ENCODE peak calls at places on chromosomes 7 and 10, in ten cellular contexts. One of them, this sample, is unnamed. For H3K4me1, the result is how much of the 10 kb centered on the place peaks cover.

GRCh38 chr7:41637051-41637450 is 65.8 kb downstream of the INHBA start:
- DNase-seq in H1: no peak
- DNase-seq in pancreas: no peak
- DNase-seq in body of pancreas: no peak
- DNase-seq in tibial artery: no peak
- DNase-seq in upper lobe of right lung: no peak
- DNase-seq in testis: no peak
- DNase-seq in IMR-90: peak
- DNase-seq in Panc1: no peak
- DNase-seq in ascending aorta: no peak
- DNase-seq in this sample: no peak

GRCh38 chr7:74027683-74028320 is at the start of gene ELN:
- DNase-seq in testis: peak
- DNase-seq in pancreas: peak
- DNase-seq in Panc1: no peak
- DNase-seq in tibial artery: peak
- DNase-seq in body of pancreas: peak
- DNase-seq in ascending aorta: peak
- DNase-seq in upper lobe of right lung: peak
- DNase-seq in H1: no peak
- DNase-seq in IMR-90: peak
- DNase-seq in this sample: peak

GRCh38 chr10:7945469-7946187 is 108.9 kb upstream of the GATA3 start:
- DNase-seq in IMR-90: peak
- DNase-seq in body of pancreas: no peak
- DNase-seq in pancreas: no peak
- DNase-seq in testis: no peak
- DNase-seq in upper lobe of right lung: no peak
- DNase-seq in H1: no peak
- DNase-seq in Panc1: no peak
- DNase-seq in ascending aorta: no peak
- DNase-seq in tibial artery: no peak
- DNase-seq in this sample: no peak

GRCh38 chr7:26202019-26202985 is 757 bp downstream of the CBX3 start:
- DNase-seq in H1: no peak
- DNase-seq in Panc1: no peak
- DNase-seq in testis: peak
- DNase-seq in pancreas: peak
- DNase-seq in ascending aorta: peak
- DNase-seq in tibial artery: no peak
- DNase-seq in upper lobe of right lung: peak
- DNase-seq in body of pancreas: peak
- DNase-seq in IMR-90: no peak
- DNase-seq in this sample: peak

GRCh38 chr7:103499976-103500375 is 54.0 kb upstream of the SLC26A5 start:
- DNase-seq in Panc1: no peak
- DNase-seq in ascending aorta: no peak
- DNase-seq in tibial artery: no peak
- DNase-seq in upper lobe of right lung: no peak
- DNase-seq in pancreas: no peak
- DNase-seq in H1: no peak
- DNase-seq in testis: no peak
- DNase-seq in body of pancreas: no peak
- DNase-seq in IMR-90: peak
- DNase-seq in this sample: no peak

GRCh38 chr7:26426096-26426495 is 134.4 kb downstream of the SNX10 start:
- DNase-seq in upper lobe of right lung: no peak
- DNase-seq in body of pancreas: no peak
- DNase-seq in pancreas: no peak
- DNase-seq in testis: no peak
- DNase-seq in tibial artery: no peak
- DNase-seq in H1: no peak
- DNase-seq in IMR-90: no peak
- DNase-seq in Panc1: no peak
- DNase-seq in ascending aorta: no peak
- DNase-seq in this sample: no peak

GRCh38 chr10:86345296-86346168 is 21.1 kb downstream of the GRID1 start:
- DNase-seq in upper lobe of right lung: peak
- DNase-seq in testis: no peak
- DNase-seq in Panc1: no peak
- DNase-seq in IMR-90: no peak
- DNase-seq in body of pancreas: no peak
- DNase-seq in H1: no peak
- DNase-seq in tibial artery: peak
- DNase-seq in ascending aorta: no peak
- DNase-seq in pancreas: no peak
- DNase-seq in this sample: peak

GRCh38 chr10:93435621-93436385 is 46.3 kb downstream of the MYOF start:
- DNase-seq in ascending aorta: peak
- DNase-seq in testis: no peak
- DNase-seq in IMR-90: peak
- DNase-seq in tibial artery: no peak
- DNase-seq in upper lobe of right lung: no peak
- DNase-seq in Panc1: no peak
- DNase-seq in pancreas: no peak
- DNase-seq in body of pancreas: no peak
- DNase-seq in H1: no peak
- DNase-seq in this sample: no peak

GRCh38 chr7:1028775-1029636 is 15.3 kb upstream of the GPR146 start:
- DNase-seq in H1: no peak
- DNase-seq in pancreas: peak
- DNase-seq in testis: peak
- DNase-seq in body of pancreas: peak
- DNase-seq in upper lobe of right lung: peak
- DNase-seq in ascending aorta: peak
- DNase-seq in Panc1: peak
- DNase-seq in tibial artery: peak
- DNase-seq in IMR-90: peak
- DNase-seq in this sample: peak

GRCh38 chr10:112375721-112376577 is 2.0 kb downstream of the ACSL5 start:
- DNase-seq in IMR-90: peak
- DNase-seq in body of pancreas: peak
- DNase-seq in Panc1: no peak
- DNase-seq in H1: no peak
- DNase-seq in pancreas: peak
- DNase-seq in testis: peak
- DNase-seq in tibial artery: no peak
- DNase-seq in upper lobe of right lung: peak
- DNase-seq in ascending aorta: peak
- DNase-seq in this sample: peak

GRCh38 chr10:125146791-125147604 is 13.4 kb downstream of the CTBP2 start:
- DNase-seq in IMR-90: peak
- DNase-seq in body of pancreas: no peak
- DNase-seq in pancreas: peak
- DNase-seq in tibial artery: peak
- DNase-seq in testis: no peak
- DNase-seq in Panc1: no peak
- DNase-seq in upper lobe of right lung: no peak
- DNase-seq in H1: no peak
- DNase-seq in ascending aorta: peak
- DNase-seq in this sample: no peak

GRCh38 chr7:120550494-120551048 is 277.6 kb downstream of the KCND2 start:
- DNase-seq in Panc1: no peak
- DNase-seq in body of pancreas: no peak
- DNase-seq in upper lobe of right lung: no peak
- DNase-seq in H1: no peak
- DNase-seq in IMR-90: no peak
- DNase-seq in ascending aorta: no peak
- DNase-seq in testis: no peak
- DNase-seq in tibial artery: no peak
- DNase-seq in pancreas: no peak
- DNase-seq in this sample: no peak

GRCh38 chr10:2279666-2280065 is 542.3 kb upstream of the ADARB2 start:
- DNase-seq in pancreas: no peak
- DNase-seq in ascending aorta: no peak
- DNase-seq in H1: no peak
- DNase-seq in testis: no peak
- DNase-seq in body of pancreas: no peak
- DNase-seq in tibial artery: no peak
- DNase-seq in Panc1: no peak
- DNase-seq in IMR-90: no peak
- DNase-seq in upper lobe of right lung: no peak
- DNase-seq in this sample: no peak

GRCh38 chr7:110839866-110840265 is 251.1 kb upstream of the LRRN3 start:
- DNase-seq in body of pancreas: no peak
- DNase-seq in pancreas: no peak
- DNase-seq in IMR-90: peak
- DNase-seq in tibial artery: no peak
- DNase-seq in Panc1: no peak
- DNase-seq in ascending aorta: no peak
- DNase-seq in upper lobe of right lung: no peak
- DNase-seq in H1: no peak
- DNase-seq in testis: peak
- DNase-seq in this sample: peak

GRCh38 chr7:23597908-23598224 is 684 bp downstream of the CCDC126 start:
- DNase-seq in body of pancreas: no peak
- DNase-seq in testis: peak
- DNase-seq in H1: no peak
- DNase-seq in upper lobe of right lung: no peak
- DNase-seq in tibial artery: no peak
- DNase-seq in pancreas: no peak
- DNase-seq in ascending aorta: no peak
- DNase-seq in Panc1: no peak
- DNase-seq in IMR-90: no peak
- DNase-seq in this sample: no peak

GRCh38 chr10:131568866-131569265 is 257.3 kb upstream of the TCERG1L start:
- DNase-seq in IMR-90: no peak
- DNase-seq in H1: no peak
- DNase-seq in ascending aorta: peak
- DNase-seq in upper lobe of right lung: no peak
- DNase-seq in Panc1: no peak
- DNase-seq in pancreas: no peak
- DNase-seq in testis: no peak
- DNase-seq in tibial artery: peak
- DNase-seq in body of pancreas: no peak
- DNase-seq in this sample: no peak

DNA sequence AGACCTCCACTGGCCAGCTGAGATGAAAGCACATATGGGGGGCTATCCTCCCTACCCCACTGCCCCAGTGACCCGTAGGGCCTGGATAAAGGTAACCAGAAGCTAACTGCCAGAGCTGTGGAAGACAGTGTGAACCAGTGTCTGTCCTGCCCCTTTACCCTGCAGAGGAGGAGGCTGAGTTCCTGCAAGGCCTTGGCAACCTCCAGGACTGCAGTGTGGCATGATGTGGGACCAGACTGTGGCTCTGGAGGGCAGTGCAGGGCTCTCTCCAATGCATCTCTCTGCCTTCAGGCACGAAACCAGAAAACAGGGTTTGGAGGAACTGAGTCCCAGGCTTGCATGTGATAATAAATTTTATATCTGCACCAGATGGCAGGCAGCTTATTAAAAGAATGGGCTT is 93.1 kb downstream of the EPC1 start:
- DNase-seq in testis: peak
- DNase-seq in IMR-90: no peak
- DNase-seq in Panc1: no peak
- DNase-seq in H1: no peak
- DNase-seq in body of pancreas: no peak
- DNase-seq in tibial artery: no peak
- DNase-seq in ascending aorta: no peak
- DNase-seq in pancreas: no peak
- DNase-seq in upper lobe of right lung: no peak
- DNase-seq in this sample: no peak
- TF ChIP-seq CTCF in testis: no peak
- TF ChIP-seq CTCF in IMR-90: no peak
- TF ChIP-seq CTCF in Panc1: no peak
- TF ChIP-seq CTCF in H1: peak
- TF ChIP-seq CTCF in body of pancreas: no peak
- TF ChIP-seq CTCF in tibial artery: no peak
- TF ChIP-seq CTCF in ascending aorta: no peak
- TF ChIP-seq CTCF in pancreas: no peak
- TF ChIP-seq CTCF in upper lobe of right lung: no peak
- TF ChIP-seq CTCF in this sample: no peak

DNA sequence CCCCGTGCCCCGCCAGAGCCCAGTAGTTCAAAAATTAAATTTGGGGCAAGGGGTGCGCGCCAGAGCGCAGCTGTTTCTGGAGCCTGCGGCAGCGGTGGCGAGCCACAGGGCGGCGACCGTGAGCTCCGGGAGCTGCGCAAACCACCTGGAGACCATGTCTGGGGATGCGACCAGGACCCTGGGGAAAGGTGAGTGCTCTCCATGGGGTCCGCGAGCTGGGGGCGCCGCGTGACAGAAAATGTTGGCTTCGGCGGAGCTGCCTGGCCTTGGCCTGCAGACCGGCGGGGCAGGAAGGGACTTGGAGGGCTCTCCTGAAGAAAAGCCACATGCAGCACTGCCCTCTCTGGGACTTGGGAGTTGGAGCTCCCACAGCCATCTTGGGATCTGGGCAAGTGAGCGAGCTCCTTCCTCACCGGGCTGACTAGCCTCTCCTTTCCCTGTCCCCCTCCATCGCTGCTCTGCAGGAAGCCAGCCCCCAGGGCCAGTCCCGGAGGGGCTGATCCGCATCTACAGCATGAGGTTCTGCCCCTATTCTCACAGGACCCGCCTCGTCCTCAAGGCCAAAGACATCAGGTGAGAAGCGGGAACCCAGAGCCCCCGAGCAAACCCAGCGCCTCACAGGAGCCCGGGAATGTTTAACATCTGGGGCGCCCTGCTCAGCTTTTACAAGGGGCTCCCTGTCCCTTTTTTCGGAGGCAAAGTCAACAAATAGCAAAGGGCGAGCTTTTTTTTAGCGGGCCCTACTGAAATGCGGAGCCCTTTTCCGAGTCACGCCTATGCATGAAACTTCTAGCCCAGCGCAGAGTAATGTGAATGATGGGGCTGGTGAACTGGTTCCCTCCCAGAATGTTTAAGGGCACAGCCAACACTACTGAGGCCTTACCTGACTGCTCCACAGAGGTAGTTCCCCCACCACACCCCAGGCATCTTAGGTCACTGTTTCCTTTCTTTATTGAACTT is 6.1 kb downstream of the GSTO2 start:
- DNase-seq in Panc1: no peak
- DNase-seq in tibial artery: no peak
- DNase-seq in pancreas: peak
- DNase-seq in testis: peak
- DNase-seq in upper lobe of right lung: peak
- DNase-seq in ascending aorta: no peak
- DNase-seq in body of pancreas: peak
- DNase-seq in IMR-90: no peak
- DNase-seq in H1: peak
- DNase-seq in this sample: peak
- H3K4me1 ChIP-seq in Panc1: under half
- H3K4me1 ChIP-seq in tibial artery: under half
- H3K4me1 ChIP-seq in pancreas: under half
- H3K4me1 ChIP-seq in testis: under half
- H3K4me1 ChIP-seq in upper lobe of right lung: under half
- H3K4me1 ChIP-seq in ascending aorta: under half
- H3K4me1 ChIP-seq in body of pancreas: under half
- H3K4me1 ChIP-seq in IMR-90: under half
- H3K4me1 ChIP-seq in H1: under half
- H3K4me1 ChIP-seq in this sample: under half

GRCh38 chr10:23974886-23975830 is 233.8 kb upstream of the KIAA1217 start:
- DNase-seq in tibial artery: no peak
- DNase-seq in ascending aorta: no peak
- DNase-seq in IMR-90: no peak
- DNase-seq in pancreas: no peak
- DNase-seq in Panc1: no peak
- DNase-seq in body of pancreas: no peak
- DNase-seq in H1: no peak
- DNase-seq in testis: no peak
- DNase-seq in upper lobe of right lung: no peak
- DNase-seq in this sample: no peak
- H3K27ac ChIP-seq in tibial artery: no peak
- H3K27ac ChIP-seq in ascending aorta: no peak
- H3K27ac ChIP-seq in IMR-90: no peak
- H3K27ac ChIP-seq in pancreas: no peak
- H3K27ac ChIP-seq in Panc1: no peak
- H3K27ac ChIP-seq in body of pancreas: no peak
- H3K27ac ChIP-seq in H1: no peak
- H3K27ac ChIP-seq in testis: no peak
- H3K27ac ChIP-seq in upper lobe of right lung: no peak
- H3K27ac ChIP-seq in this sample: peak

GRCh38 chr7:144027070-144027469 is 21.7 kb upstream of the OR2A5 start:
- DNase-seq in IMR-90: peak
- DNase-seq in tibial artery: no peak
- DNase-seq in H1: no peak
- DNase-seq in Panc1: no peak
- DNase-seq in testis: no peak
- DNase-seq in body of pancreas: no peak
- DNase-seq in ascending aorta: no peak
- DNase-seq in pancreas: no peak
- DNase-seq in upper lobe of right lung: no peak
- DNase-seq in this sample: no peak
- TF ChIP-seq CTCF in IMR-90: peak
- TF ChIP-seq CTCF in tibial artery: peak
- TF ChIP-seq CTCF in H1: peak
- TF ChIP-seq CTCF in Panc1: peak
- TF ChIP-seq CTCF in testis: no peak
- TF ChIP-seq CTCF in body of pancreas: peak
- TF ChIP-seq CTCF in ascending aorta: peak
- TF ChIP-seq CTCF in pancreas: peak
- TF ChIP-seq CTCF in upper lobe of right lung: peak
- TF ChIP-seq CTCF in this sample: peak